ENCODE peak calls at places on chromosomes 13 and 19, in six cellular contexts. One of them, this sample, is unnamed.

GRCh38 chr19:10761443-10762242 is 43.8 kb downstream of the DNM2 start:
- DNase-seq in heart left ventricle: no peak
- DNase-seq in A549: no peak
- DNase-seq in spleen: no peak
- DNase-seq in esophagus squamous epithelium: no peak
- DNase-seq in tibial nerve: no peak
- DNase-seq in this sample: no peak

GRCh38 chr19:4338441-4339350 is at the start of gene STAP2:
- DNase-seq in spleen: no peak
- DNase-seq in esophagus squamous epithelium: no peak
- DNase-seq in A549: no peak
- DNase-seq in heart left ventricle: no peak
- DNase-seq in tibial nerve: no peak
- DNase-seq in this sample: no peak

GRCh38 chr19:28956971-28957370 is 256.0 kb downstream of the UQCRFS1 start:
- DNase-seq in tibial nerve: no peak
- DNase-seq in esophagus squamous epithelium: no peak
- DNase-seq in A549: no peak
- DNase-seq in spleen: no peak
- DNase-seq in heart left ventricle: no peak
- DNase-seq in this sample: no peak

GRCh38 chr13:40589285-40590109 is 76.9 kb downstream of the FOXO1 start:
- DNase-seq in spleen: no peak
- DNase-seq in A549: no peak
- DNase-seq in heart left ventricle: peak
- DNase-seq in tibial nerve: peak
- DNase-seq in esophagus squamous epithelium: no peak
- DNase-seq in this sample: no peak

GRCh38 chr13:48151766-48152165 is 56.9 kb upstream of the MED4 start:
- DNase-seq in spleen: no peak
- DNase-seq in heart left ventricle: no peak
- DNase-seq in A549: no peak
- DNase-seq in esophagus squamous epithelium: no peak
- DNase-seq in tibial nerve: no peak
- DNase-seq in this sample: no peak

GRCh38 chr13:25213716-25214115 is 41.6 kb upstream of the AMER2 start:
- DNase-seq in esophagus squamous epithelium: no peak
- DNase-seq in A549: no peak
- DNase-seq in heart left ventricle: no peak
- DNase-seq in tibial nerve: no peak
- DNase-seq in spleen: no peak
- DNase-seq in this sample: no peak

GRCh38 chr13:94480672-94481145 is 1.2 kb upstream of the DCT start:
- DNase-seq in spleen: no peak
- DNase-seq in A549: no peak
- DNase-seq in esophagus squamous epithelium: no peak
- DNase-seq in tibial nerve: peak
- DNase-seq in heart left ventricle: peak
- DNase-seq in this sample: no peak

GRCh38 chr19:53772943-53773342 is 51.2 kb downstream of the NLRP12 start:
- DNase-seq in A549: peak
- DNase-seq in tibial nerve: peak
- DNase-seq in spleen: no peak
- DNase-seq in esophagus squamous epithelium: no peak
- DNase-seq in heart left ventricle: peak
- DNase-seq in this sample: peak

GRCh38 chr13:66888698-66889097 is 341.4 kb downstream of the PCDH9 start:
- DNase-seq in esophagus squamous epithelium: no peak
- DNase-seq in tibial nerve: no peak
- DNase-seq in heart left ventricle: no peak
- DNase-seq in A549: no peak
- DNase-seq in spleen: no peak
- DNase-seq in this sample: no peak

GRCh38 chr19:8566855-8567254 is 10.4 kb downstream of the MYO1F start:
- DNase-seq in tibial nerve: no peak
- DNase-seq in esophagus squamous epithelium: no peak
- DNase-seq in heart left ventricle: no peak
- DNase-seq in spleen: no peak
- DNase-seq in A549: no peak
- DNase-seq in this sample: no peak

GRCh38 chr13:45863716-45864590 is 12.4 kb upstream of the SIAH3 start:
- DNase-seq in heart left ventricle: no peak
- DNase-seq in spleen: no peak
- DNase-seq in esophagus squamous epithelium: no peak
- DNase-seq in A549: no peak
- DNase-seq in tibial nerve: no peak
- DNase-seq in this sample: no peak

GRCh38 chr19:1768248-1768647 is 14.9 kb downstream of the ONECUT3 start:
- DNase-seq in spleen: no peak
- DNase-seq in A549: no peak
- DNase-seq in esophagus squamous epithelium: no peak
- DNase-seq in heart left ventricle: no peak
- DNase-seq in tibial nerve: no peak
- DNase-seq in this sample: no peak

GRCh38 chr19:35202722-35203674 is 25.5 kb downstream of the FAM187B start:
- DNase-seq in spleen: no peak
- DNase-seq in A549: no peak
- DNase-seq in heart left ventricle: no peak
- DNase-seq in esophagus squamous epithelium: no peak
- DNase-seq in tibial nerve: no peak
- DNase-seq in this sample: no peak

GRCh38 chr19:16825312-16826168 is 3.7 kb upstream of the SIN3B start:
- DNase-seq in esophagus squamous epithelium: no peak
- DNase-seq in tibial nerve: peak
- DNase-seq in heart left ventricle: peak
- DNase-seq in A549: no peak
- DNase-seq in spleen: no peak
- DNase-seq in this sample: no peak

GRCh38 chr19:30449673-30450072 is 77.5 kb downstream of the ZNF536 start:
- DNase-seq in esophagus squamous epithelium: no peak
- DNase-seq in heart left ventricle: no peak
- DNase-seq in A549: no peak
- DNase-seq in tibial nerve: no peak
- DNase-seq in spleen: no peak
- DNase-seq in this sample: no peak

GRCh38 chr19:50325310-50326100 is 3.7 kb downstream of the KCNC3 start:
- DNase-seq in tibial nerve: no peak
- DNase-seq in esophagus squamous epithelium: no peak
- DNase-seq in A549: peak
- DNase-seq in spleen: peak
- DNase-seq in heart left ventricle: peak
- DNase-seq in this sample: peak

GRCh38 chr13:44703371-44703770 is 127.2 kb upstream of the TSC22D1 start:
- DNase-seq in spleen: no peak
- DNase-seq in heart left ventricle: no peak
- DNase-seq in A549: no peak
- DNase-seq in tibial nerve: no peak
- DNase-seq in esophagus squamous epithelium: no peak
- DNase-seq in this sample: no peak

GRCh38 chr13:30676672-30677071 is 58.7 kb upstream of the ALOX5AP start:
- DNase-seq in A549: no peak
- DNase-seq in tibial nerve: no peak
- DNase-seq in spleen: no peak
- DNase-seq in esophagus squamous epithelium: no peak
- DNase-seq in heart left ventricle: no peak
- DNase-seq in this sample: peak

DNA sequence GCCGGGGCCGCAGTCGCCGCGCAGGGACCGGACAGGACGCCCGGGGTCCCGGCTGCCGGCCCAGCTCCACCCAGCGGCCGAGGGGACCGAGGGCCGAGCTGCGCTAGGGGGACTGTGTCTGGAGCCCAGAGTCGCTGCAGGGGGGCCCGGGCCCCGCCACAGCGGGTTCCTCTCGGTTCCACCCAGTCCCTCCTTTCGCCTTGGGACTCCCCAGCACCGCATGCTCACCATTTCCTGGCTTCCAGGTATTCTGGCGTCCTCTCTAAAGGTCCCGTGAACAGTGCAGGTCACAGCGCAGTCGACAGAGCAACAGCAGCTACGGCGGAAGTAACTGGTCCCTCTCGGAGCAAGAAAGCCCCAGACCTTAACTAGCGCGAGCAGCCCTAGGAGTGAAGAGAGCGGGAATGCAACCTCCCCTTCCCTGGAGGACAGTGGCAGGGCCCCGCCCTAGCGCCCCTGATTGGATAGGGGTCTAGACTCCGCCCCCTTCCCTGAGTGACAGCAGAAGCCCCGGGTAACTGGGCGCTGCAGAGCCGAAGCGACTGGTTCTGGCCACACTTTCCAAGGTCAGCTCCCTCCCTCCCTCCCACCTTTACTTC is at the start of gene ZNF878:
- DNase-seq in esophagus squamous epithelium: no peak
- DNase-seq in tibial nerve: peak
- DNase-seq in spleen: peak
- DNase-seq in heart left ventricle: peak
- DNase-seq in A549: no peak
- DNase-seq in this sample: peak
- TF ChIP-seq POLR2A in esophagus squamous epithelium: peak
- TF ChIP-seq POLR2A in tibial nerve: peak
- TF ChIP-seq POLR2A in spleen: no peak
- TF ChIP-seq POLR2A in heart left ventricle: peak
- TF ChIP-seq POLR2A in A549: no peak
- TF ChIP-seq POLR2A in this sample: peak

GRCh38 chr19:55390461-55390880 is 4.7 kb downstream of the RPL28 start:
- DNase-seq in tibial nerve: no peak
- DNase-seq in heart left ventricle: no peak
- DNase-seq in esophagus squamous epithelium: no peak
- DNase-seq in spleen: no peak
- DNase-seq in A549: no peak
- DNase-seq in this sample: no peak

GRCh38 chr19:55391191-55391670 is 5.5 kb downstream of the RPL28 start:
- DNase-seq in A549: no peak
- DNase-seq in tibial nerve: no peak
- DNase-seq in heart left ventricle: no peak
- DNase-seq in esophagus squamous epithelium: no peak
- DNase-seq in spleen: no peak
- DNase-seq in this sample: no peak

GRCh38 chr19:55393362-55393761 is 7.6 kb downstream of the RPL28 start:
- DNase-seq in esophagus squamous epithelium: no peak
- DNase-seq in tibial nerve: no peak
- DNase-seq in spleen: no peak
- DNase-seq in heart left ventricle: no peak
- DNase-seq in A549: no peak
- DNase-seq in this sample: no peak

GRCh38 chr19:55392820-55393219 is 7.1 kb downstream of the RPL28 start:
- DNase-seq in esophagus squamous epithelium: no peak
- DNase-seq in tibial nerve: no peak
- DNase-seq in heart left ventricle: no peak
- DNase-seq in spleen: no peak
- DNase-seq in A549: no peak
- DNase-seq in this sample: no peak

DNA sequence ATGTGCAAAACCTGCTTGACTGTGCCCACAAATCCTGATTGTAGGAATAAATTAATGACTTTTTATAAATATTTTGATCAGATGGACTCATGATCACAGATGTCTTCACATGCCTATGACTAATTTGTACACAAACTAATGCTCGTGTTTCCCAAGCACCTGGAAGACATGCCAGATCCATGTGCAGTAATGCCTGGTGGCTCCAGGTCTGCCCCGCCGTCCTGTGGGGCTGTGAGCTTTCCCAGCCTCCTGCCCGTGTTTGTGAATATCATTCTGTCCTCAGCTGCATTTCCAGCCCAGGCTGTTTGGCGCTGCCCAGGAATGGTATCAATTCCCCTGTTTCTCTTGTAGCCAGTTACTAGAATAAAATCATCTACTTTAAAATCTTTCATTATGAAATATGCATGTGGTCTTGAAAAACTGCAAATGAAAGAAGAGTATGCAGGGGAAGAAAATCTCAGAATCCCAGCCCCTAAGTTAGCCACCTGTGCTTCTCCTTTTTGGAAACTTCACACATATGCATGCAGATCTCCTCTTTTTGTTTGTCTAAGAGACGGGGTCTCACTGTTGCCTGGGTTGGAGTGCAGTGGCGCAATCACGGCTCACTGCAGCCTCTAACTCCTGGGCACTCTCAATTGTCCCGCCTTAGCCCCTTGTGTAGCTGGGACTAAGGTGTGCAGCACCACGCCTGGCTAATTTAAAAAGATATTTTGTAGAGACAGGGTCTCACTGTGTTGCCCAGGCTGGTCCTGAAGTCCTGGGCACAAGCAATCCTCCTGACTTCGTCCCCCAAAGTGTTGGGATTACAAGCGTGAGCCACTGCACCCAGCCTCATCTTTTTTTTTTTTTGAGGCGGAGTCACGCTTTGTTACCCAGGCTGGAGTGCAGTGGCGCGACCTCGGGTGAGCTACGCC is 6.2 kb downstream of the RPL28 start:
- DNase-seq in esophagus squamous epithelium: no peak
- DNase-seq in A549: no peak
- DNase-seq in tibial nerve: no peak
- DNase-seq in heart left ventricle: no peak
- DNase-seq in spleen: no peak
- DNase-seq in this sample: no peak
- TF ChIP-seq POLR2A in esophagus squamous epithelium: no peak
- TF ChIP-seq POLR2A in A549: no peak
- TF ChIP-seq POLR2A in tibial nerve: no peak
- TF ChIP-seq POLR2A in heart left ventricle: no peak
- TF ChIP-seq POLR2A in spleen: no peak
- TF ChIP-seq POLR2A in this sample: no peak

GRCh38 chr19:32988724-32989123 is 16.7 kb downstream of the FAAP24 start:
- DNase-seq in A549: no peak
- DNase-seq in heart left ventricle: no peak
- DNase-seq in spleen: no peak
- DNase-seq in esophagus squamous epithelium: no peak
- DNase-seq in tibial nerve: no peak
- DNase-seq in this sample: no peak
- TF ChIP-seq POLR2A in A549: no peak
- TF ChIP-seq POLR2A in heart left ventricle: no peak
- TF ChIP-seq POLR2A in spleen: no peak
- TF ChIP-seq POLR2A in esophagus squamous epithelium: no peak
- TF ChIP-seq POLR2A in tibial nerve: no peak
- TF ChIP-seq POLR2A in this sample: no peak

DNA sequence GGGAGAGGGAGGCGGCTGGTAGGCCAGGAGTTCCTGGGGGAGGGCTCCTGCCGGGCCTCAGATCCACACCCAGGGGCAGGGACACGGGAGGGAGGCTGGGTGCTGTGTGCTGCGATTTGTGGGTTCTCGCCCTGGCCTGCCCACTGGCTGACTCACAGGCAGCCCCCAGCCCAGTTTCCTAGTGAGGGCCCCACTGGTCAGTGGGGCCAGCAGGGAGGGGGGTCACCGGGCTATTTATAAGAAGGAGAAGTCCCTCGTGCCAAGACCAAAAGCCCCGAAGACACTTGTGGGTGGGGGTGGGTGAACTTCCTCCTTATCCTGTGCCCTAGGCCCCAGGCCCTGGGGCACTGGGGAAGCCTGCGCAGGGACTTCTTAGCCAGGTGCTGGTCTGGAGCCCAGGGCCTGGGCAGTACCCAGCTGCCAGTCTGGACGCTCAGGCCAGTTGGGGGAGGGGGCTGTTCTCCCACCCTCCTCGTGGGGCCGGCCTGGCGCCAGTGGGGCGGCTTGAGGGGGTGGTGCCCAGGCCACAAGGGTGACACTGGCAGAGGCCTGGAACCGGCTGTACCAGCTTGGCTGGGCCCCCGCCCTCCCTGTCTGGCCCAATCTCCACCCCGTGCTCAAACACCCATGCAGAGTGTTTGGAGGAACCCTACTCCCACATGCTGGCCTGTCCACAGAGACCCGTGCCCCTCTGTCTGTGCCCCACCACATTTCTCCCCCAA is 5.0 kb upstream of the JUNB start:
- DNase-seq in spleen: peak
- DNase-seq in esophagus squamous epithelium: peak
- DNase-seq in A549: no peak
- DNase-seq in tibial nerve: no peak
- DNase-seq in heart left ventricle: peak
- DNase-seq in this sample: no peak
- TF ChIP-seq POLR2A in spleen: no peak
- TF ChIP-seq POLR2A in esophagus squamous epithelium: peak
- TF ChIP-seq POLR2A in A549: no peak
- TF ChIP-seq POLR2A in tibial nerve: peak
- TF ChIP-seq POLR2A in heart left ventricle: no peak
- TF ChIP-seq POLR2A in this sample: no peak

This sample was measured in H54.